ENCODE peak calls at places on chromosomes 7 and 10, in nine cellular contexts. Z is tibial nerve; Q is CD8-positive, alpha-beta T cell; J is cardiac fibroblast; B is IMR-90; L is body of pancreas; I is pancreas; G is tibial artery; Y is brain microvascular endothelial cell. F is an unnamed sample.

GRCh38 chr7:115831371-115831770 is 199.2 kb downstream of the TFEC start:
- DNase-seq in G (no peak), Q (no peak), Z (no peak), L (no peak), B (no peak), J (no peak), Y (no peak), I (no peak), F (no peak)

GRCh38 chr10:34297551-34298370 is 517.3 kb downstream of the PARD3 start:
- DNase-seq in Y (no peak), Z (no peak), I (no peak), J (no peak), Q (no peak), G (no peak), L (no peak), B (peak; percentile 57), F (no peak)

GRCh38 chr7:45919947-45920542 is 1.0 kb downstream of the IGFBP3 start:
- DNase-seq in L (no peak), G (no peak), Q (no peak), J (no peak), Z (no peak), I (no peak), B (no peak), Y (no peak), F (no peak)

GRCh38 chr7:155821851-155822250 is 9.6 kb upstream of the SHH start:
- DNase-seq in L (no peak), G (no peak), J (no peak), Q (no peak), Y (no peak), I (no peak), Z (no peak), B (no peak), F (no peak)

GRCh38 chr10:110568055-110568735 is 700 bp downstream of the SMC3 start:
- DNase-seq in J (peak; percentile 29), L (peak; percentile 46), B (no peak), Q (peak; percentile 62), I (peak; percentile 78), G (peak; percentile 71), Z (peak; percentile 25), Y (no peak), F (peak; percentile 32)

GRCh38 chr7:26368542-26368941 is 76.9 kb downstream of the SNX10 start:
- DNase-seq in Q (no peak), J (no peak), G (no peak), Y (no peak), Z (no peak), I (no peak), B (peak; percentile 23), L (no peak), F (no peak)

GRCh38 chr10:73780966-73781365 is 882 bp upstream of the CHCHD1 start:
- DNase-seq in I (no peak), Y (no peak), J (no peak), G (peak; percentile 56), Z (no peak), Q (no peak), L (no peak), B (peak; percentile 7), F (no peak)

GRCh38 chr10:46273506-46274477 is 13.0 kb upstream of the ANTXRL start:
- DNase-seq in Q (no peak), Z (no peak), Y (no peak), J (no peak), G (peak; percentile 53), B (no peak), L (no peak), I (no peak), F (peak; percentile 52)

DNA sequence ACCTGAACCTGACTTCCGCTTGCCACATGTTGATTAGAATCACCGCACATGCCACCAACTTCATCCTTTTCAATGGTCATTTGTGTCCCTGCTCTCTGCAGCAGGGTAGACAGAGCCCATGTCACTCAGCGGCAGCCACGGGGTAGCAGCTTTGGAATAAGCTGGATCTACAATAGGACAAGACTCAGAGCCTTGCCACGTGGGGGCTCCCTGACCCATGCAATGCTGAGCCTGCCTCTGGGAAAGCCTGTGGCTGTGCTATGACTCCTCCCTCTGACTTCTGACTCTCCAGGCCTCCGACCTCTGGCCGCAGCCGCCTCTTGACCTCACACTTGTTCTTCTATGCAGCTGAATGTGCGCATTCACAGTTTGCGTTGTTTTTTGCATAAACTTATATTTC is 197.8 kb upstream of the MKI67 start:
- DNase-seq in I (no peak), Z (peak; percentile 38), G (no peak), B (no peak), L (no peak), Q (no peak), J (no peak), Y (no peak), F (peak; percentile 79)
- TF ChIP-seq CTCF in I (no peak), Z (no peak), G (peak; percentile 21), B (no peak), L (no peak), Q (no peak), J (no peak), Y (no peak), F (no peak)

DNA sequence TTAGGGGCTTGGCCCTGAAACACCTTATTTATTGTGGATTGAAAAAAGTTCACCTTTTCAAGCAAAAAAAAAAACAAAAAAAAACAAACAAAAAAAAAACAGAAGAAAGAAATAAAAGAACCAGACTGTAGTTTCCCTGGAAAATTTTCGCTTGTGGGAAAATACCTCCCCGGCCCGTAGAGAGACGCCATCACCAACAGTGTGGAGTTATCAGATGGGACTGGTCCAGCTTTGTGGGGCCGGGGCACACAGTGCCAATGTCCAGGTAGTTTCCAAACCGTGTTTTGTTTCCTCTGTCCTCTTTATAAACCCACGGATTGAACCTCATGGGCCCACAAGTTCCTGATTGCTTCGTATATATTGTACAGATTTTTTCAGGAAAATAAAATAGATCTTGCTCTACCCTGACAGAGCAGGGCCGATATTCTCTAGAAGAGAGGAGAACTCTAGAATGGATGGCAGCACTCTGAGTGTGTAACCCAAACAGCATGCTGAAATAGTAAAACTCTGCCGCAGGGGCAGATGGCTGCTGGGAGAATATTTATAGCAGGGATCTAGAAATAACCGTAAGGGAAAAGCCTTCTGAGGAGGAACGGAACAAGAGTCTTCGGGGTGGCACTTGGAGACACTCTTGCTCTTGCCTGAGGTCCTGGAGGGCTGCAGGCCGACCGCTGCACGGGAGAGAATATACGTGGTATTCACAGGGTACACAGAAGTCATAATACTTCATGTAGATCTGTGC is 241.0 kb downstream of the FRMD4A start:
- DNase-seq in I (no peak), Z (no peak), J (no peak), B (no peak), G (no peak), Q (no peak), L (peak; percentile 40), Y (no peak), F (no peak)
- H3K4me3 ChIP-seq in I (no peak overlapping the region), Z (no peak overlapping the region), J (no peak overlapping the region), B (no peak overlapping the region), G (no peak overlapping the region), Q (no peak overlapping the region), L (no peak overlapping the region), Y (no peak overlapping the region), F (no peak overlapping the region)

GRCh38 chr10:130897815-130898214 is 413.7 kb downstream of the TCERG1L start:
- DNase-seq in G (no peak), J (no peak), I (no peak), Y (no peak), B (no peak), L (no peak), Q (no peak), Z (no peak), F (no peak)
- TF ChIP-seq CTCF in G (no peak), J (no peak), I (no peak), Y (no peak), B (no peak), L (no peak), Q (no peak), Z (no peak), F (no peak)

DNA sequence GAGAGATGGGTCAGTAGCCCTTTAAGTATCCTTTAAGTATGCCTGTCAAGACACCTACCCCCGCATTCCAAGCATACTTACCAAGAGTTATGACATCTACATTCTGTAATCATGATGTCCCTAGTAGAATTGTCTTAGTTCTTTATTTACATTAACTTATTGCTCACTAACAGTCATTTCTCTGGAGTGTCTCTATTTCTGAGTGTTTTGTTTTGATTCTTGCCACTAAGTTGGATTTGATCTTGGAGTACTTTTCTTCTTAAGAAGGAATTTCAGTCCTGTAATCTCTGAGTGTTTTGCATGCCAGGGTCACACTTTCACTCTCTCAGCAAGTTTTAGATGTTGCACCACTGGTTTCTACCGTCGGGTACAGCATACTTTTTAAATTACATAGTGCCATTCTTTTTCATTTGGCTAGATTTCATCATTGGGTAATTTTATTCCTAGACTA is 1053.9 kb downstream of the KCNMA1 start:
- DNase-seq in I (no peak), L (peak; percentile 17), Y (peak; percentile 89), Q (no peak), G (no peak), J (peak; percentile 82), B (peak; percentile 90), Z (no peak), F (no peak)
- H3K4me3 ChIP-seq in I (no peak overlapping the region), L (no peak overlapping the region), Y (no peak overlapping the region), Q (no peak overlapping the region), G (no peak overlapping the region), J (no peak overlapping the region), B (no peak overlapping the region), Z (no peak overlapping the region), F (no peak overlapping the region)

GRCh38 chr7:11485626-11486025 is 346.4 kb downstream of the THSD7A start:
- DNase-seq in I (no peak), G (no peak), B (no peak), J (no peak), Q (no peak), Z (no peak), Y (no peak), L (no peak), F (no peak)

GRCh38 chr7:11491811-11492210 is 340.2 kb downstream of the THSD7A start:
- DNase-seq in Z (no peak), Q (no peak), L (no peak), I (no peak), Y (no peak), G (no peak), J (no peak), B (no peak), F (no peak)

GRCh38 chr7:11489280-11489679 is 342.7 kb downstream of the THSD7A start:
- DNase-seq in I (no peak), B (no peak), J (no peak), Z (no peak), Q (no peak), Y (no peak), G (no peak), L (no peak), F (no peak)

GRCh38 chr7:11486271-11486670 is 345.7 kb downstream of the THSD7A start:
- DNase-seq in Q (no peak), Z (no peak), B (no peak), Y (no peak), J (peak; percentile 11), I (no peak), G (no peak), L (no peak), F (no peak)
- TF ChIP-seq CTCF in Q (no peak), Z (no peak), B (no peak), Y (peak; percentile 12), J (no peak), I (no peak), G (no peak), L (no peak), F (no peak)